ENCODE peak calls at places on chromosomes 5 and 9, in seven cellular contexts. One of them, this sample, is unnamed.

GRCh38 chr5:125412051-125412560 is 665.7 kb upstream of the ZNF608 start:
- DNase-seq in GM23338: peak; percentile 61
- DNase-seq in GM23248: peak; percentile 43
- DNase-seq in mesendoderm: peak; percentile 81
- DNase-seq in left lung: no peak
- DNase-seq in dorsolateral prefrontal cortex: no peak
- DNase-seq in suprapubic skin: no peak
- DNase-seq in this sample: no peak

GRCh38 chr5:125549322-125549871 is 803.0 kb upstream of the ZNF608 start:
- DNase-seq in suprapubic skin: no peak
- DNase-seq in dorsolateral prefrontal cortex: no peak
- DNase-seq in GM23248: no peak
- DNase-seq in GM23338: peak; percentile 3
- DNase-seq in mesendoderm: no peak
- DNase-seq in left lung: no peak
- DNase-seq in this sample: no peak

GRCh38 chr5:81579525-81579924 is 171.4 kb downstream of the SSBP2 start:
- DNase-seq in GM23248: peak; percentile 23
- DNase-seq in suprapubic skin: no peak
- DNase-seq in dorsolateral prefrontal cortex: no peak
- DNase-seq in left lung: no peak
- DNase-seq in mesendoderm: no peak
- DNase-seq in GM23338: no peak
- DNase-seq in this sample: no peak

GRCh38 chr5:66864240-66864884 is 268.2 kb downstream of the MAST4 start:
- DNase-seq in mesendoderm: peak; percentile 64
- DNase-seq in GM23248: peak; percentile 78
- DNase-seq in dorsolateral prefrontal cortex: no peak
- DNase-seq in left lung: no peak
- DNase-seq in suprapubic skin: no peak
- DNase-seq in GM23338: peak; percentile 59
- DNase-seq in this sample: no peak

GRCh38 chr9:132078369-132079356 is 1.0 kb downstream of the MED27 start:
- DNase-seq in GM23248: peak; percentile 81
- DNase-seq in GM23338: no peak
- DNase-seq in dorsolateral prefrontal cortex: peak; percentile 46
- DNase-seq in left lung: no peak
- DNase-seq in mesendoderm: peak; percentile 10
- DNase-seq in suprapubic skin: no peak
- DNase-seq in this sample: no peak

GRCh38 chr5:96968074-96968473 is 32.2 kb downstream of the LNPEP start:
- DNase-seq in suprapubic skin: no peak
- DNase-seq in dorsolateral prefrontal cortex: no peak
- DNase-seq in left lung: no peak
- DNase-seq in GM23338: no peak
- DNase-seq in GM23248: peak; percentile 48
- DNase-seq in mesendoderm: no peak
- DNase-seq in this sample: no peak

GRCh38 chr5:125604104-125604503 is 819.1 kb upstream of the GRAMD2B start:
- DNase-seq in dorsolateral prefrontal cortex: no peak
- DNase-seq in GM23338: no peak
- DNase-seq in suprapubic skin: no peak
- DNase-seq in GM23248: no peak
- DNase-seq in mesendoderm: no peak
- DNase-seq in left lung: no peak
- DNase-seq in this sample: no peak

GRCh38 chr5:72268753-72269410 is 51.2 kb downstream of the MRPS27 start:
- DNase-seq in dorsolateral prefrontal cortex: peak; percentile 20
- DNase-seq in left lung: peak; percentile 40
- DNase-seq in mesendoderm: peak; percentile 85
- DNase-seq in GM23338: peak; percentile 85
- DNase-seq in GM23248: peak; percentile 68
- DNase-seq in suprapubic skin: no peak
- DNase-seq in this sample: no peak

GRCh38 chr5:95823738-95824609 is 1.4 kb upstream of the GLRX start:
- DNase-seq in GM23338: peak; percentile 24
- DNase-seq in GM23248: peak; percentile 99
- DNase-seq in dorsolateral prefrontal cortex: no peak
- DNase-seq in left lung: peak; percentile 84
- DNase-seq in mesendoderm: peak; percentile 56
- DNase-seq in suprapubic skin: peak; percentile 83
- DNase-seq in this sample: no peak

GRCh38 chr5:128426090-128426534 is 111.9 kb downstream of the FBN2 start:
- DNase-seq in suprapubic skin: no peak
- DNase-seq in mesendoderm: no peak
- DNase-seq in GM23338: no peak
- DNase-seq in left lung: no peak
- DNase-seq in GM23248: no peak
- DNase-seq in dorsolateral prefrontal cortex: no peak
- DNase-seq in this sample: no peak

GRCh38 chr9:109181284-109181683 is 14.2 kb upstream of the FRRS1L start:
- DNase-seq in GM23338: no peak
- DNase-seq in dorsolateral prefrontal cortex: no peak
- DNase-seq in suprapubic skin: no peak
- DNase-seq in mesendoderm: no peak
- DNase-seq in GM23248: no peak
- DNase-seq in left lung: no peak
- DNase-seq in this sample: no peak

GRCh38 chr5:133389066-133389590 is 223.2 kb downstream of the FSTL4 start:
- DNase-seq in left lung: no peak
- DNase-seq in suprapubic skin: no peak
- DNase-seq in GM23338: no peak
- DNase-seq in mesendoderm: no peak
- DNase-seq in dorsolateral prefrontal cortex: no peak
- DNase-seq in GM23248: no peak
- DNase-seq in this sample: peak; percentile 56

GRCh38 chr5:173602423-173602822 is 14.0 kb downstream of the BOD1 start:
- DNase-seq in GM23248: peak; percentile 61
- DNase-seq in GM23338: peak; percentile 50
- DNase-seq in left lung: peak; percentile 64
- DNase-seq in dorsolateral prefrontal cortex: no peak
- DNase-seq in mesendoderm: peak; percentile 27
- DNase-seq in suprapubic skin: no peak
- DNase-seq in this sample: no peak

GRCh38 chr5:43041131-43041668 is 1.1 kb upstream of the ANXA2R start:
- DNase-seq in suprapubic skin: no peak
- DNase-seq in GM23248: no peak
- DNase-seq in left lung: no peak
- DNase-seq in GM23338: no peak
- DNase-seq in dorsolateral prefrontal cortex: no peak
- DNase-seq in mesendoderm: no peak
- DNase-seq in this sample: no peak

GRCh38 chr5:68459500-68460139 is 244.1 kb downstream of the PIK3R1 start:
- DNase-seq in suprapubic skin: no peak
- DNase-seq in dorsolateral prefrontal cortex: no peak
- DNase-seq in mesendoderm: no peak
- DNase-seq in left lung: no peak
- DNase-seq in GM23338: no peak
- DNase-seq in GM23248: no peak
- DNase-seq in this sample: no peak
- H3K27ac ChIP-seq in suprapubic skin: no peak overlapping the region
- H3K27ac ChIP-seq in dorsolateral prefrontal cortex: no peak overlapping the region
- H3K27ac ChIP-seq in mesendoderm: no peak overlapping the region
- H3K27ac ChIP-seq in left lung: no peak overlapping the region
- H3K27ac ChIP-seq in GM23338: no peak overlapping the region
- H3K27ac ChIP-seq in GM23248: no peak overlapping the region
- H3K27ac ChIP-seq in this sample: no peak overlapping the region

DNA sequence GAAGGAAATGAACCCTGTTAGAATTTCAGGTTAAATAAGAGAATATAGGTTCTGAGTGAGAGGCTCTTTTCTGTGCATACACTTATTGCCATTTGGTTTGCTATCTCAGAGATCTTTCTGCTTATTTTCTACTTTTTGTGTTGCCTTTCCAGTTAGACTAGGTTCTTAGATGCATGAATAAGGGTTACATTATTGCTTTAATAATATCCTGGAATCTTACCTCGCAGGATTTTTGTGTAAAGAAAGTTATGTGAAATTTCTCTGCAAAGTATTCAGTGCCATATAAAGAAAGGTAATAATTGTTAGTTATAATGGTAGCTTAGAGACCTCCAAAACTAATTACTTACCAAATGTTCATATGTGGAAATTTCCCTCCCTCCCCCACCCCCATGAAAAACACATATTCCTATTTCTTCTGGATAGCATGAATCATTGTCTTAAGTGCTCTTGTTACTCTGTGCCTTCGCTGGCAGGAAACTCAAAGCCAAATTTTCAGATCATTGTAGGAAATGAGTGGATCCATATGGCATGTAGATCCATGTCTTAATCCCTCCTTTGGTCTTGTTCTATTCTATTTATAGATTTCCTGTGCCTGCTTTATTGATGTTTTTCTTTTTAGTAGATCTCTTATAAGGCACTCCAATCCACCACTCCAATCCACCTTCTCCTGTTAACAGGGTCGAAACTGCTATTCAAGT is 2.7 kb upstream of the APBA1 start:
- DNase-seq in GM23338: no peak
- DNase-seq in suprapubic skin: no peak
- DNase-seq in left lung: no peak
- DNase-seq in mesendoderm: no peak
- DNase-seq in dorsolateral prefrontal cortex: no peak
- DNase-seq in GM23248: peak; percentile 90
- DNase-seq in this sample: no peak
- H3K27ac ChIP-seq in GM23338: no peak overlapping the region
- H3K27ac ChIP-seq in suprapubic skin: no peak overlapping the region
- H3K27ac ChIP-seq in left lung: peak overlapping the region; percentile 53
- H3K27ac ChIP-seq in mesendoderm: no peak overlapping the region
- H3K27ac ChIP-seq in dorsolateral prefrontal cortex: no peak overlapping the region
- H3K27ac ChIP-seq in GM23248: peak overlapping the region; percentile 60
- H3K27ac ChIP-seq in this sample: no peak overlapping the region

DNA sequence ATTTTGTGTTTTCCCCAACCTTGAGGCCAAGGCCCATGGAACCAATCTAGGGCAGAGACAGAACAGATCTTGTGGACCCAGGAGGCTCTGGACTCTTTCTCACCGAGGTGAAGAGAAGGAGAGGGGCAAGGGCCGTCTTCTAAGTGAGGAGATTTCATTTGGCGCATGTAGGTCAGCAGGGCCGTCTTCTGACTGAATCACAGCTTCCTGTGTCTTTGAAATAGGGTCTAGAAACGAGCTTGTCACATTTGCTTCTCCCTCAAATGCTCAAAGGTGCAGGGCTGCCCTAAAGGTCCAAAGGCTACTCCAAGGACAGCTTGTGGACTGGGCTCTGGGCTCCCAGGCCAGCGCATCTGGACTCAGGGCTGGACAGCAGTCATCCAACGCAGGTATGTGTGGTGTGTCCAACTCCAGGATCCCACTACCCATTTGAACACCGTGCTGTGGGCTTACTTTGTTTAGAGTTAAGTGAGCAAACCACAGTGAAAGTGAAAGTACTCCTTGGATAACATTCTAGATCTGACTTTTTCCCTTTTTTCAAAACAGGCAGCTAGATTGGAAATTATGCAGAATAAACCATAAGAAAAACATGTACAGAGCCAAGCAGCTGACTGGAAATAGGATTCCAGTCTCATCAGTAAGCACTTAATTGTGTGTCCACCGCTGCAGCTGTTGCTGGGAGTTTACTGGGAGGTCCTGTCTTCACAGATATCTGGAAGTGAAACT is 357.0 kb downstream of the GADD45G start:
- DNase-seq in GM23338: no peak
- DNase-seq in mesendoderm: no peak
- DNase-seq in dorsolateral prefrontal cortex: no peak
- DNase-seq in suprapubic skin: no peak
- DNase-seq in GM23248: peak; percentile 52
- DNase-seq in left lung: no peak
- DNase-seq in this sample: no peak
- H3K27ac ChIP-seq in GM23338: no peak overlapping the region
- H3K27ac ChIP-seq in mesendoderm: no peak overlapping the region
- H3K27ac ChIP-seq in dorsolateral prefrontal cortex: no peak overlapping the region
- H3K27ac ChIP-seq in suprapubic skin: no peak overlapping the region
- H3K27ac ChIP-seq in GM23248: no peak overlapping the region
- H3K27ac ChIP-seq in left lung: peak overlapping the region; percentile 46
- H3K27ac ChIP-seq in this sample: no peak overlapping the region

DNA sequence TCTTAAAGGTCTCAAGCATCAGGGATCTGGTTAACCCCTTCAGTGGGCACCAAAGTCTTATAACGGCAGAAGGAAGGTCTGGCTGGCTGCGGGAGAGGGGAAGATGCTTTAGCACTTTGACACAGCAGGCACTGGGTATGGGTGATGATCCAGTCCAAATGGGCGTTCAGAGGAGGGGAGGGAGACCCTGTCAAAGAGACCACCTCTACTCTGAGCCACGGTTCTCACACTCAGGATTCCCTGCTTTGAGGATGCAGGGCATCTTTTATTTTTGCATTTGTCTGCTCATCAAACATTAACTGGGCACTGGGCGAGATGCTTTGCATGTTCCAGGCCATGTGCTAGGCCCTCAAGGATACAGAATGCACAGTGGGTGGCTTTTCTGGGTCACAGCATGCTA is 204.0 kb downstream of the DAB2IP start:
- DNase-seq in suprapubic skin: no peak
- DNase-seq in dorsolateral prefrontal cortex: no peak
- DNase-seq in GM23248: no peak
- DNase-seq in left lung: no peak
- DNase-seq in mesendoderm: no peak
- DNase-seq in GM23338: no peak
- DNase-seq in this sample: no peak
- H3K27ac ChIP-seq in suprapubic skin: no peak overlapping the region
- H3K27ac ChIP-seq in dorsolateral prefrontal cortex: no peak overlapping the region
- H3K27ac ChIP-seq in GM23248: no peak overlapping the region
- H3K27ac ChIP-seq in left lung: no peak overlapping the region
- H3K27ac ChIP-seq in mesendoderm: no peak overlapping the region
- H3K27ac ChIP-seq in GM23338: no peak overlapping the region
- H3K27ac ChIP-seq in this sample: no peak overlapping the region